ENCODE peak calls at places on chromosome 5, in five cellular contexts. G, F, S, K and R are unnamed samples.

GRCh38 chr5:57054671-57055070 is 102.7 kb upstream of the MIER3 start:
- DNase-seq in G (no peak), K (no peak), S (no peak), F (no peak), R (no peak)

GRCh38 chr5:55407059-55407684 is 99.4 kb downstream of the MTREX start:
- DNase-seq in G (no peak), K (peak; percentile 64), F (peak; percentile 47), S (no peak), R (no peak)

GRCh38 chr5:174177976-174178600 is 132.6 kb downstream of the NSG2 start:
- DNase-seq in K (no peak), G (no peak), S (no peak), F (no peak), R (no peak)

GRCh38 chr5:10056228-10056760 is 193.4 kb downstream of the ATPSCKMT start:
- DNase-seq in S (no peak), F (no peak), G (no peak), K (no peak), R (no peak)

GRCh38 chr5:16983972-16984371 is 47.9 kb upstream of the MYO10 start:
- DNase-seq in G (no peak), F (no peak), K (no peak), S (no peak), R (no peak)

GRCh38 chr5:37170856-37171255 is 78.3 kb downstream of the CPLANE1 start:
- DNase-seq in F (no peak), K (no peak), G (no peak), S (no peak), R (no peak)

GRCh38 chr5:40224421-40224820 is 455.3 kb upstream of the PTGER4 start:
- DNase-seq in K (peak; percentile 75), F (no peak), S (peak; percentile 29), G (no peak), R (no peak)

GRCh38 chr5:34409376-34409775 is 246.8 kb upstream of the RAI14 start:
- DNase-seq in F (no peak), S (no peak), K (no peak), G (no peak), R (no peak)

GRCh38 chr5:159504106-159504856 is 174.0 kb upstream of the IL12B start:
- DNase-seq in G (no peak), S (no peak), F (no peak), K (peak; percentile 45), R (no peak)

GRCh38 chr5:56900395-56900794 is 9.0 kb upstream of the SETD9 start:
- DNase-seq in K (peak; percentile 53), S (no peak), G (no peak), F (no peak), R (no peak)

GRCh38 chr5:115439042-115439441 is 105.5 kb downstream of the FEM1C start:
- DNase-seq in S (no peak), F (no peak), G (no peak), K (no peak), R (no peak)

GRCh38 chr5:61658592-61659008 is 326.5 kb downstream of the ZSWIM6 start:
- DNase-seq in F (peak; percentile 76), G (peak; percentile 23), S (peak; percentile 34), K (peak; percentile 65), R (peak; percentile 97)

GRCh38 chr5:42745426-42745825 is 11.2 kb upstream of the CCDC152 start:
- DNase-seq in S (no peak), F (no peak), G (no peak), K (no peak), R (no peak)

GRCh38 chr5:175107865-175108264 is 336.1 kb downstream of the DRD1 start:
- DNase-seq in G (no peak), F (no peak), S (no peak), K (no peak), R (no peak)

DNA sequence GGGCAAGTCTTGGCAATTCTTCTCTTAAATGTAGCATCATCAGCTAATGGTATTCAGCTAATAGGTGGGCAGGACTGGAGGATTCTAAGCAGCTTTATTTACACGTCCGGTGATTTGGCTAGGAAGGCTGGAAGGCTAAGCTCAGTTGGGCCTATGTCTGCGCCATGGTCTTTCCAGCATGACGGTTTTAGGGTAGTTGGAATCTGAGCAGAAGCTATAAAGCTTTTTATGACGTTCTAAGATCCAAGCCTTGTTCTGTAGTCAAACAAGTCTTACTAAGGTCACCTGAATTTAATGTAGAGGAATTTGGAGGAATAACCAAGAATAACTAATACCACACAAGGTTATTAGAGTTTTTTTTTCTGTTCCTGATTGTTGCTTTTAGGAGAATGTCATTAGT is 66.2 kb downstream of the CDC42SE2 start:
- DNase-seq in K (no peak), F (no peak), S (no peak), G (no peak), R (no peak)
- TF ChIP-seq CTCF in K (no peak), F (no peak), S (no peak), G (no peak), R (no peak)

DNA sequence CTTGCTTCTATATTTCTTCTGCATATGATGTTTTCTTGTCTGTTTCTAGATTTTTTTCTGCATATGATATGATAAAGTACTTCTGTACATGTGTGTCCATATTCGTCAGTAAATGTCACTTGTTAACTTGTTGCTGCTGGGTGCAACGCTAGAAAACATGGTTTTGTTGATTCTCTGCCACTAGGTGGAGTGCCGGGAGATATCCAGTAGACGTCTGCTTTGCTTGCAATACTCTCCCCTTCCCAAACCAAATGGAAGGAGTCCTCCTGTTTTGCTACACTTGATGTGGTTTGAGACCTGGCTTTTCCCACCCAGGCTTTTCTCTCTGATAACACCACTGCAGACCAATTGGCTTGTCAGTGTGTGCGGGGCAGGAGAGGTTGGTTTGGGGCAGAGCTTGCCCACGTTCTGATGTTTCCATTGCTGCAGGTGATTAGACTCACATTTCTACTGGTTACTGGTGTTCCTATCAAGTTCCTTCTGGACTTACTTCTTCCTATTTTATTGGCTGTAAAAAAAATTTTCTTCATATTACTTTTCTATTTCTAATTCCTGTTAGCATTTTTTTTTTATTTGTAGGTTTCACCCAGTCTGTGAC is 900.0 kb upstream of the CDH10 start:
- DNase-seq in S (peak; percentile 4), G (no peak), K (no peak), F (peak; percentile 6), R (no peak)
- TF ChIP-seq CTCF in S (peak; percentile 76), G (peak; percentile 26), K (no peak), F (peak; percentile 74), R (no peak)

GRCh38 chr5:118923295-118924005 is 64.9 kb downstream of the DTWD2 start:
- DNase-seq in S (no peak), K (no peak), G (no peak), F (no peak), R (no peak)
- TF ChIP-seq CTCF in S (no peak), K (no peak), G (no peak), F (no peak), R (no peak)

GRCh38 chr5:59817536-59817935 is 76.0 kb downstream of the PDE4D start:
- DNase-seq in F (no peak), G (no peak), S (no peak), K (no peak), R (no peak)
- TF ChIP-seq CTCF in F (no peak), G (no peak), S (no peak), K (no peak), R (no peak)

GRCh38 chr5:96037128-96037527 is 75.5 kb upstream of the ELL2 start:
- DNase-seq in K (peak; percentile 59), G (no peak), S (no peak), F (no peak), R (no peak)
- TF ChIP-seq CTCF in K (no peak), G (no peak), S (no peak), F (no peak), R (no peak)

DNA sequence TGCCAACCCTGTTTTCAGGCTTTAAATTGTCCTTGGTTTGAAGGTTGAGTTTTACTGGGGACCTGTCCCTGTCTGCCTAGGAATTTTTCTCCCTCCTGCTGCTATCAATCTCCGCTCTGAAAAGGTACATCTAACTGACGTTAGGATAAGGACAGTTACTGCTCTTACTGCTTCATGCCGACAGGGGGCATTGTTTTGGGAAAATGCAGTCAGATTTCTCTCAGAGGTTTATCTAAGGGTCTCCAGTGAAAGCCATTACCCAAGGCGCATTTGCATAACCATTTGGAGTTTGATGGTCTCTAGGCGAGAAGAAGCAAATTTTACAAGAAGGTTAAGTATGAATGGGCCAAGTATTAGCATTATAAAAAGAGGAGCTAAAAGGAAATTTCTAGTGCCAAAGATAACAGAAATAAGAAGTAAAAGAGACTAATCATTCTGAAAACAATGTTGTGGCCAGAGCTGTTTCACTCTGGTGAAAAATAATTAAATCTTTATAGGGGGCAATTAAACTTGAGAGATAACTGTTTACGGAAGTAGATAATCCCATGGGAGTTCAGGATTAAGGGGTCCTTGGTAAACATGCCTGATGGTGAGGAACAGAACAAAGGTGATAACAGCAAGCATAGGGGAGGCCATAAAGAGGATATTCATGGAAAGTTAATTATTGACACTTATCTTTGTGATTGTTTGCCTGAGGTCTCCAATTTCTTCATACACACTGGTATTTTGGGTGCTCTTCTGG is 605.0 kb downstream of the MTRR start:
- DNase-seq in F (no peak), S (no peak), K (no peak), G (no peak), R (no peak)
- TF ChIP-seq CTCF in F (peak; percentile 44), S (no peak), K (no peak), G (no peak), R (no peak)